ENCODE peak calls at places on chromosomes 16 and 17, in six cellular contexts. N, V, Z, F, E and T are unnamed samples.

GRCh38 chr16:24906199-24906808 is 60.5 kb downstream of the SLC5A11 start:
- DNase-seq in F (peak), E (peak), V (no peak), N (no peak), Z (no peak), T (no peak)

GRCh38 chr16:56505174-56505573 is 14.7 kb downstream of the BBS2 start:
- DNase-seq in Z (no peak), F (no peak), V (no peak), E (no peak), N (no peak), T (no peak)

GRCh38 chr17:7922499-7923289 is 6.6 kb upstream of the RNF227 start:
- DNase-seq in Z (peak), F (peak), E (peak), V (peak), N (peak), T (no peak)

GRCh38 chr17:67532326-67532871 is 155.3 kb downstream of the PITPNC1 start:
- DNase-seq in Z (no peak), V (no peak), F (no peak), N (no peak), E (no peak), T (no peak)

GRCh38 chr16:769934-770333 is 9.4 kb downstream of the MSLN start:
- DNase-seq in Z (no peak), N (no peak), E (no peak), V (no peak), F (no peak), T (no peak)

GRCh38 chr17:59349178-59349577 is 17.7 kb downstream of the YPEL2 start:
- DNase-seq in V (no peak), N (no peak), F (no peak), Z (no peak), E (no peak), T (no peak)

GRCh38 chr16:3182608-3183444 is 5.2 kb upstream of the OR1F1 start:
- DNase-seq in V (no peak), F (peak), N (no peak), Z (no peak), E (peak), T (no peak)

GRCh38 chr17:59154335-59154720 is 658 bp downstream of the SKA2 start:
- DNase-seq in V (peak), F (peak), N (peak), Z (no peak), E (peak), T (no peak)

GRCh38 chr17:65985571-65985970 is 206.4 kb downstream of the CEP112 start:
- DNase-seq in V (no peak), N (no peak), Z (no peak), F (no peak), E (no peak), T (no peak)

GRCh38 chr16:11297492-11298142 is 16.5 kb upstream of the PRM1 start:
- DNase-seq in Z (peak), V (peak), N (peak), E (peak), F (peak), T (no peak)

GRCh38 chr16:11097094-11097781 is 152.9 kb downstream of the CLEC16A start:
- DNase-seq in Z (no peak), F (no peak), V (no peak), N (no peak), E (no peak), T (no peak)

GRCh38 chr16:22694887-22695382 is 119.0 kb upstream of the HS3ST2 start:
- DNase-seq in N (peak), F (no peak), E (peak), V (peak), Z (no peak), T (peak)

GRCh38 chr17:5541610-5542202 is 42.6 kb downstream of the NLRP1 start:
- DNase-seq in F (no peak), Z (no peak), V (no peak), N (no peak), E (no peak), T (no peak)

GRCh38 chr17:82283208-82283749 is 9.8 kb upstream of the CSNK1D start:
- DNase-seq in E (peak), F (peak), N (no peak), Z (no peak), V (no peak), T (peak)

GRCh38 chr17:31491794-31492171 is 100.3 kb downstream of the RAB11FIP4 start:
- DNase-seq in V (no peak), Z (no peak), E (no peak), N (no peak), F (no peak), T (no peak)

GRCh38 chr17:77527394-77527793 is 386.6 kb downstream of the SEC14L1 start:
- DNase-seq in F (no peak), Z (no peak), N (no peak), V (no peak), E (no peak), T (no peak)

GRCh38 chr17:31492880-31493655 is 101.6 kb downstream of the RAB11FIP4 start:
- DNase-seq in E (no peak), N (no peak), Z (no peak), V (peak), F (no peak), T (no peak)

GRCh38 chr16:87492721-87493554 is at the start of gene ZCCHC14:
- DNase-seq in N (peak), Z (peak), F (peak), E (peak), V (peak), T (peak)

GRCh38 chr16:69917739-69918138 is 33.4 kb upstream of the CLEC18A start:
- DNase-seq in E (peak), V (peak), N (peak), Z (no peak), F (peak), T (peak)